ENCODE peak calls at places on chromosomes 5 and 9, in four cellular contexts. Y, I, J and E are unnamed samples.

GRCh38 chr5:106637275-106637674 is 1033.5 kb downstream of the EFNA5 start:
- DNase-seq in Y (no peak), I (no peak), J (peak; percentile 51), E (no peak)

GRCh38 chr5:170427672-170428236 is 38.6 kb upstream of the KCNMB1 start:
- DNase-seq in Y (no peak), I (no peak), J (no peak), E (no peak)

GRCh38 chr5:112210430-112211005 is 208.6 kb downstream of the EPB41L4A start:
- DNase-seq in Y (peak; percentile 76), I (no peak), J (peak; percentile 53), E (peak; percentile 16)

GRCh38 chr5:73541981-73542380 is 23.5 kb downstream of the ANKRA2 start:
- DNase-seq in Y (no peak), I (no peak), J (no peak), E (no peak)

GRCh38 chr9:36154213-36154952 is 14.8 kb upstream of the CCIN start:
- DNase-seq in Y (no peak), I (no peak), J (peak; percentile 23), E (peak; percentile 65)

GRCh38 chr5:124263680-124264491 is 482.6 kb downstream of the ZNF608 start:
- DNase-seq in Y (no peak), I (no peak), J (peak; percentile 22), E (no peak)

GRCh38 chr5:133849116-133849515 is 119.3 kb downstream of the C5orf15 start:
- DNase-seq in Y (no peak), I (no peak), J (no peak), E (no peak)

GRCh38 chr5:170162631-170163321 is 57.1 kb downstream of the FOXI1 start:
- DNase-seq in Y (no peak), I (no peak), J (no peak), E (no peak)

GRCh38 chr5:59042201-59042600 is 459.3 kb downstream of the RAB3C start:
- DNase-seq in Y (peak; percentile 87), I (no peak), J (peak; percentile 62), E (peak; percentile 73)

GRCh38 chr5:178336889-178337785 is 104.5 kb upstream of the PHYKPL start:
- DNase-seq in Y (no peak), I (peak; percentile 70), J (no peak), E (no peak)

GRCh38 chr5:66197764-66198405 is 53.8 kb downstream of the SREK1 start:
- DNase-seq in Y (no peak), I (no peak), J (no peak), E (no peak)

GRCh38 chr9:571745-572144 is 269.8 kb upstream of the DMRT1 start:
- DNase-seq in Y (no peak), I (no peak), J (no peak), E (no peak)

GRCh38 chr5:127333463-127333862 is 42.9 kb downstream of the MEGF10 start:
- DNase-seq in Y (peak; percentile 6), I (no peak), J (no peak), E (no peak)

GRCh38 chr9:3288686-3289085 is 237.1 kb downstream of the RFX3 start:
- DNase-seq in Y (no peak), I (no peak), J (no peak), E (no peak)

GRCh38 chr5:1744393-1745189 is 55.0 kb downstream of the MRPL36 start:
- DNase-seq in Y (peak; percentile 62), I (peak; percentile 14), J (no peak), E (no peak)

GRCh38 chr5:81095835-81096234 is 135.7 kb downstream of the RASGRF2 start:
- DNase-seq in Y (no peak), I (no peak), J (no peak), E (no peak)

GRCh38 chr9:77712533-77713130 is 64.5 kb upstream of the GNA14 start:
- DNase-seq in Y (no peak), I (no peak), J (peak; percentile 78), E (peak; percentile 55)

GRCh38 chr5:127307868-127308267 is 17.3 kb downstream of the MEGF10 start:
- DNase-seq in Y (no peak), I (no peak), J (no peak), E (no peak)

GRCh38 chr5:167802755-167803431 is 488.6 kb upstream of the WWC1 start:
- DNase-seq in Y (no peak), I (no peak), J (peak; percentile 94), E (no peak)

GRCh38 chr5:60161340-60161934 is 267.9 kb upstream of the PDE4D start:
- DNase-seq in Y (peak; percentile 13), I (no peak), J (peak; percentile 49), E (no peak)

GRCh38 chr9:135759676-135760300 is 57.8 kb downstream of the KCNT1 start:
- DNase-seq in Y (no peak), I (no peak), J (no peak), E (no peak)

GRCh38 chr5:177427211-177427822 is 841 bp downstream of the GRK6 start:
- DNase-seq in Y (peak; percentile 91), I (no peak), J (no peak), E (no peak)